ENCODE peak calls at places on chromosomes 11 and 22, in ten cellular contexts. F, R, B, O, W, J, Q, I, S and L are unnamed samples.

GRCh38 chr11:27626269-27626937 is 73.9 kb downstream of the BDNF start:
- DNase-seq in F (no peak), R (no peak), B (no peak), O (no peak), W (no peak), J (no peak), Q (no peak), I (no peak), S (no peak), L (no peak)

GRCh38 chr22:35367331-35367886 is 13.5 kb upstream of the HMOX1 start:
- DNase-seq in F (peak), R (no peak), B (peak), O (no peak), W (no peak), J (no peak), Q (no peak), I (no peak), S (no peak), L (no peak)

GRCh38 chr11:33257897-33258630 is 883 bp downstream of the HIPK3 start:
- DNase-seq in F (peak), R (peak), B (peak), O (peak), W (peak), J (peak), Q (peak), I (peak), S (peak), L (peak)

GRCh38 chr11:36034572-36035331 is 90.9 kb downstream of the LDLRAD3 start:
- DNase-seq in F (no peak), R (no peak), B (peak), O (no peak), W (no peak), J (peak), Q (peak), I (no peak), S (no peak), L (no peak)

GRCh38 chr22:22038178-22038880 is 55.7 kb upstream of the TOP3B start:
- DNase-seq in F (no peak), R (no peak), B (no peak), O (no peak), W (no peak), J (no peak), Q (no peak), I (no peak), S (no peak), L (no peak)

GRCh38 chr22:50485221-50486131 is 1.2 kb upstream of the MIOX start:
- DNase-seq in F (no peak), R (no peak), B (no peak), O (no peak), W (no peak), J (no peak), Q (no peak), I (no peak), S (no peak), L (no peak)

GRCh38 chr22:44025171-44026065 is 1.3 kb downstream of the PARVB start:
- DNase-seq in F (peak), R (peak), B (no peak), O (no peak), W (no peak), J (no peak), Q (no peak), I (no peak), S (no peak), L (peak)

GRCh38 chr11:69890476-69890875 is 71.3 kb upstream of the FGF3 start:
- DNase-seq in F (no peak), R (no peak), B (no peak), O (no peak), W (no peak), J (no peak), Q (no peak), I (no peak), S (no peak), L (no peak)

GRCh38 chr11:73382183-73382582 is 6.0 kb downstream of the RELT start:
- DNase-seq in F (no peak), R (no peak), B (no peak), O (no peak), W (no peak), J (no peak), Q (no peak), I (no peak), S (no peak), L (no peak)

GRCh38 chr11:102914238-102915043 is 39.7 kb upstream of the MMP12 start:
- DNase-seq in F (peak), R (no peak), B (peak), O (no peak), W (peak), J (peak), Q (peak), I (no peak), S (no peak), L (no peak)

GRCh38 chr22:20186183-20186870 is 35.5 kb upstream of the CCDC188 start:
- DNase-seq in F (no peak), R (no peak), B (no peak), O (no peak), W (no peak), J (no peak), Q (peak), I (no peak), S (no peak), L (no peak)

GRCh38 chr11:103673773-103674172 is 362.7 kb upstream of the DDI1 start:
- DNase-seq in F (no peak), R (no peak), B (peak), O (no peak), W (no peak), J (no peak), Q (peak), I (no peak), S (no peak), L (no peak)

GRCh38 chr22:45171830-45172229 is 8.1 kb downstream of the NUP50 start:
- DNase-seq in F (no peak), R (no peak), B (no peak), O (no peak), W (no peak), J (no peak), Q (no peak), I (no peak), S (no peak), L (no peak)

GRCh38 chr11:575324-575995 is 810 bp upstream of the PHRF1 start:
- DNase-seq in F (no peak), R (no peak), B (no peak), O (no peak), W (no peak), J (no peak), Q (peak), I (no peak), S (peak), L (no peak)

GRCh38 chr11:2802389-2803185 is 83.0 kb downstream of the CDKN1C start:
- DNase-seq in F (no peak), R (peak), B (no peak), O (no peak), W (peak), J (no peak), Q (no peak), I (no peak), S (no peak), L (peak)

GRCh38 chr11:9953994-9954626 is 290.2 kb downstream of the SWAP70 start:
- DNase-seq in F (no peak), R (no peak), B (peak), O (no peak), W (no peak), J (peak), Q (peak), I (no peak), S (no peak), L (no peak)

GRCh38 chr11:128814856-128815705 is 52.0 kb downstream of the KCNJ1 start:
- DNase-seq in F (no peak), R (no peak), B (peak), O (no peak), W (peak), J (peak), Q (peak), I (no peak), S (no peak), L (no peak)

GRCh38 chr11:121328213-121328966 is 35.8 kb downstream of the SC5D start:
- DNase-seq in F (peak), R (no peak), B (no peak), O (no peak), W (no peak), J (no peak), Q (no peak), I (no peak), S (no peak), L (no peak)

GRCh38 chr11:94504689-94505293 is 7.5 kb upstream of the C11orf97 start:
- DNase-seq in F (peak), R (no peak), B (peak), O (no peak), W (no peak), J (peak), Q (peak), I (no peak), S (peak), L (no peak)

GRCh38 chr22:45448431-45448830 is 34.9 kb downstream of the RIBC2 start:
- DNase-seq in F (no peak), R (peak), B (peak), O (no peak), W (peak), J (peak), Q (peak), I (no peak), S (no peak), L (no peak)

GRCh38 chr11:86666193-86666592 is 6.2 kb downstream of the ME3 start:
- DNase-seq in F (no peak), R (no peak), B (no peak), O (no peak), W (no peak), J (no peak), Q (no peak), I (no peak), S (no peak), L (no peak)

GRCh38 chr11:76236092-76237026 is 30.1 kb upstream of the WNT11 start:
- DNase-seq in F (peak), R (peak), B (peak), O (peak), W (peak), J (peak), Q (peak), I (no peak), S (no peak), L (peak)

GRCh38 chr22:48823941-48824340 is 1003.7 kb downstream of the BRD1 start:
- DNase-seq in F (no peak), R (no peak), B (no peak), O (no peak), W (no peak), J (no peak), Q (no peak), I (no peak), S (no peak), L (no peak)

GRCh38 chr11:2202071-2202899 is 30.7 kb upstream of the TH start:
- DNase-seq in F (no peak), R (peak), B (no peak), O (no peak), W (peak), J (no peak), Q (no peak), I (no peak), S (no peak), L (peak)

GRCh38 chr11:61797263-61797944 is 4.7 kb downstream of the FEN1 start:
- DNase-seq in F (peak), R (peak), B (peak), O (peak), W (peak), J (peak), Q (peak), I (no peak), S (peak), L (peak)

GRCh38 chr22:30252411-30253204 is 6.0 kb upstream of the LIF start:
- DNase-seq in F (no peak), R (no peak), B (no peak), O (no peak), W (no peak), J (no peak), Q (no peak), I (no peak), S (no peak), L (no peak)

GRCh38 chr11:122159173-122159701 is 43.2 kb upstream of the BLID start:
- DNase-seq in F (no peak), R (no peak), B (peak), O (no peak), W (peak), J (no peak), Q (peak), I (no peak), S (peak), L (peak)

GRCh38 chr11:102833731-102834130 is 9.7 kb downstream of the MMP3 start:
- DNase-seq in F (no peak), R (no peak), B (no peak), O (no peak), W (no peak), J (no peak), Q (no peak), I (no peak), S (no peak), L (no peak)

GRCh38 chr22:38413085-38414008 is 41.7 kb downstream of the KCNJ4 start:
- DNase-seq in F (no peak), R (peak), B (no peak), O (no peak), W (peak), J (no peak), Q (no peak), I (no peak), S (no peak), L (peak)